ENCODE peak calls at places on chromosome 1, in nine cellular contexts. One of them, this sample, is unnamed.

GRCh38 chr1:206050655-206051235 is 2.2 kb upstream of the RHEX start:
- ATAC-seq in lung: peak
- ATAC-seq in left lung: peak
- ATAC-seq in heart right ventricle: no peak
- ATAC-seq in HepG2: no peak
- ATAC-seq in gastrocnemius medialis: no peak
- ATAC-seq in HCT116: no peak
- ATAC-seq in Panc1: no peak
- ATAC-seq in K562: no peak
- ATAC-seq in this sample: no peak

GRCh38 chr1:199287632-199288031 is 648.8 kb downstream of the PTPRC start:
- ATAC-seq in lung: no peak
- ATAC-seq in left lung: no peak
- ATAC-seq in heart right ventricle: no peak
- ATAC-seq in HepG2: no peak
- ATAC-seq in gastrocnemius medialis: no peak
- ATAC-seq in HCT116: peak
- ATAC-seq in Panc1: no peak
- ATAC-seq in K562: no peak
- ATAC-seq in this sample: no peak

GRCh38 chr1:92317836-92318493 is 19.1 kb downstream of the RPAP2 start:
- ATAC-seq in lung: no peak
- ATAC-seq in left lung: no peak
- ATAC-seq in heart right ventricle: peak
- ATAC-seq in HepG2: no peak
- ATAC-seq in gastrocnemius medialis: no peak
- ATAC-seq in HCT116: no peak
- ATAC-seq in Panc1: no peak
- ATAC-seq in K562: peak
- ATAC-seq in this sample: no peak

GRCh38 chr1:7459915-7460314 is 311.2 kb upstream of the VAMP3 start:
- ATAC-seq in lung: no peak
- ATAC-seq in left lung: no peak
- ATAC-seq in heart right ventricle: no peak
- ATAC-seq in HepG2: no peak
- ATAC-seq in gastrocnemius medialis: no peak
- ATAC-seq in HCT116: no peak
- ATAC-seq in Panc1: no peak
- ATAC-seq in K562: no peak
- ATAC-seq in this sample: no peak

GRCh38 chr1:68142461-68142860 is 89.9 kb downstream of the WLS start:
- ATAC-seq in lung: no peak
- ATAC-seq in left lung: no peak
- ATAC-seq in heart right ventricle: no peak
- ATAC-seq in HepG2: no peak
- ATAC-seq in gastrocnemius medialis: no peak
- ATAC-seq in HCT116: no peak
- ATAC-seq in Panc1: no peak
- ATAC-seq in K562: no peak
- ATAC-seq in this sample: no peak

GRCh38 chr1:7810395-7810794 is 26.3 kb downstream of the PER3 start:
- ATAC-seq in lung: no peak
- ATAC-seq in left lung: peak
- ATAC-seq in heart right ventricle: no peak
- ATAC-seq in HepG2: no peak
- ATAC-seq in gastrocnemius medialis: no peak
- ATAC-seq in HCT116: peak
- ATAC-seq in Panc1: no peak
- ATAC-seq in K562: peak
- ATAC-seq in this sample: no peak

GRCh38 chr1:206666954-206667353 is 17.8 kb upstream of the MAPKAPK2 start:
- ATAC-seq in lung: no peak
- ATAC-seq in left lung: no peak
- ATAC-seq in heart right ventricle: peak
- ATAC-seq in HepG2: no peak
- ATAC-seq in gastrocnemius medialis: no peak
- ATAC-seq in HCT116: no peak
- ATAC-seq in Panc1: no peak
- ATAC-seq in K562: no peak
- ATAC-seq in this sample: no peak

GRCh38 chr1:19473119-19473518 is 12.2 kb downstream of the CAPZB start:
- ATAC-seq in lung: no peak
- ATAC-seq in left lung: no peak
- ATAC-seq in heart right ventricle: no peak
- ATAC-seq in HepG2: no peak
- ATAC-seq in gastrocnemius medialis: no peak
- ATAC-seq in HCT116: no peak
- ATAC-seq in Panc1: no peak
- ATAC-seq in K562: no peak
- ATAC-seq in this sample: no peak

GRCh38 chr1:65255088-65256050 is 54.0 kb upstream of the DNAJC6 start:
- ATAC-seq in lung: no peak
- ATAC-seq in left lung: peak
- ATAC-seq in heart right ventricle: peak
- ATAC-seq in HepG2: peak
- ATAC-seq in gastrocnemius medialis: no peak
- ATAC-seq in HCT116: no peak
- ATAC-seq in Panc1: peak
- ATAC-seq in K562: peak
- ATAC-seq in this sample: no peak

GRCh38 chr1:60622486-60622885 is 459.9 kb upstream of the NFIA start:
- ATAC-seq in lung: peak
- ATAC-seq in left lung: no peak
- ATAC-seq in heart right ventricle: no peak
- ATAC-seq in HepG2: no peak
- ATAC-seq in gastrocnemius medialis: no peak
- ATAC-seq in HCT116: no peak
- ATAC-seq in Panc1: no peak
- ATAC-seq in K562: no peak
- ATAC-seq in this sample: no peak

GRCh38 chr1:154240294-154240831 is 19.6 kb downstream of the UBAP2L start:
- ATAC-seq in lung: no peak
- ATAC-seq in left lung: no peak
- ATAC-seq in heart right ventricle: no peak
- ATAC-seq in HepG2: no peak
- ATAC-seq in gastrocnemius medialis: no peak
- ATAC-seq in HCT116: no peak
- ATAC-seq in Panc1: no peak
- ATAC-seq in K562: no peak
- ATAC-seq in this sample: no peak

GRCh38 chr1:59243544-59243943 is 53.4 kb upstream of the FGGY start:
- ATAC-seq in lung: no peak
- ATAC-seq in left lung: no peak
- ATAC-seq in heart right ventricle: no peak
- ATAC-seq in HepG2: no peak
- ATAC-seq in gastrocnemius medialis: peak
- ATAC-seq in HCT116: no peak
- ATAC-seq in Panc1: no peak
- ATAC-seq in K562: no peak
- ATAC-seq in this sample: no peak

GRCh38 chr1:5444365-5444890 is 547.8 kb downstream of the NPHP4 start:
- ATAC-seq in lung: no peak
- ATAC-seq in left lung: no peak
- ATAC-seq in heart right ventricle: no peak
- ATAC-seq in HepG2: no peak
- ATAC-seq in gastrocnemius medialis: no peak
- ATAC-seq in HCT116: no peak
- ATAC-seq in Panc1: no peak
- ATAC-seq in K562: no peak
- ATAC-seq in this sample: no peak

GRCh38 chr1:27590917-27591508 is 12.9 kb downstream of the AHDC1 start:
- ATAC-seq in lung: no peak
- ATAC-seq in left lung: peak
- ATAC-seq in heart right ventricle: peak
- ATAC-seq in HepG2: no peak
- ATAC-seq in gastrocnemius medialis: no peak
- ATAC-seq in HCT116: peak
- ATAC-seq in Panc1: peak
- ATAC-seq in K562: peak
- ATAC-seq in this sample: no peak

GRCh38 chr1:30753660-30754123 is 3.9 kb downstream of the LAPTM5 start:
- ATAC-seq in lung: no peak
- ATAC-seq in left lung: no peak
- ATAC-seq in heart right ventricle: no peak
- ATAC-seq in HepG2: no peak
- ATAC-seq in gastrocnemius medialis: peak
- ATAC-seq in HCT116: no peak
- ATAC-seq in Panc1: no peak
- ATAC-seq in K562: no peak
- ATAC-seq in this sample: no peak

GRCh38 chr1:185811062-185811709 is 77.0 kb downstream of the HMCN1 start:
- ATAC-seq in lung: no peak
- ATAC-seq in left lung: no peak
- ATAC-seq in heart right ventricle: peak
- ATAC-seq in HepG2: no peak
- ATAC-seq in gastrocnemius medialis: no peak
- ATAC-seq in HCT116: no peak
- ATAC-seq in Panc1: no peak
- ATAC-seq in K562: peak
- ATAC-seq in this sample: no peak

GRCh38 chr1:153415850-153416570 is at the start of gene S100A7A:
- ATAC-seq in lung: no peak
- ATAC-seq in left lung: no peak
- ATAC-seq in heart right ventricle: no peak
- ATAC-seq in HepG2: no peak
- ATAC-seq in gastrocnemius medialis: no peak
- ATAC-seq in HCT116: no peak
- ATAC-seq in Panc1: no peak
- ATAC-seq in K562: no peak
- ATAC-seq in this sample: no peak

GRCh38 chr1:241706967-241707366 is 54.9 kb downstream of the WDR64 start:
- ATAC-seq in lung: peak
- ATAC-seq in left lung: peak
- ATAC-seq in heart right ventricle: no peak
- ATAC-seq in HepG2: no peak
- ATAC-seq in gastrocnemius medialis: no peak
- ATAC-seq in HCT116: peak
- ATAC-seq in Panc1: peak
- ATAC-seq in K562: no peak
- ATAC-seq in this sample: no peak

GRCh38 chr1:94541175-94542087 is at the start of gene F3:
- ATAC-seq in lung: peak
- ATAC-seq in left lung: peak
- ATAC-seq in heart right ventricle: peak
- ATAC-seq in HepG2: peak
- ATAC-seq in gastrocnemius medialis: peak
- ATAC-seq in HCT116: peak
- ATAC-seq in Panc1: peak
- ATAC-seq in K562: peak
- ATAC-seq in this sample: peak
- TF ChIP-seq CTCF in lung: no peak
- TF ChIP-seq CTCF in left lung: no peak
- TF ChIP-seq CTCF in heart right ventricle: peak
- TF ChIP-seq CTCF in HepG2: peak
- TF ChIP-seq CTCF in gastrocnemius medialis: no peak
- TF ChIP-seq CTCF in HCT116: no peak
- TF ChIP-seq CTCF in Panc1: no peak
- TF ChIP-seq CTCF in K562: no peak
- TF ChIP-seq CTCF in this sample: no peak

DNA sequence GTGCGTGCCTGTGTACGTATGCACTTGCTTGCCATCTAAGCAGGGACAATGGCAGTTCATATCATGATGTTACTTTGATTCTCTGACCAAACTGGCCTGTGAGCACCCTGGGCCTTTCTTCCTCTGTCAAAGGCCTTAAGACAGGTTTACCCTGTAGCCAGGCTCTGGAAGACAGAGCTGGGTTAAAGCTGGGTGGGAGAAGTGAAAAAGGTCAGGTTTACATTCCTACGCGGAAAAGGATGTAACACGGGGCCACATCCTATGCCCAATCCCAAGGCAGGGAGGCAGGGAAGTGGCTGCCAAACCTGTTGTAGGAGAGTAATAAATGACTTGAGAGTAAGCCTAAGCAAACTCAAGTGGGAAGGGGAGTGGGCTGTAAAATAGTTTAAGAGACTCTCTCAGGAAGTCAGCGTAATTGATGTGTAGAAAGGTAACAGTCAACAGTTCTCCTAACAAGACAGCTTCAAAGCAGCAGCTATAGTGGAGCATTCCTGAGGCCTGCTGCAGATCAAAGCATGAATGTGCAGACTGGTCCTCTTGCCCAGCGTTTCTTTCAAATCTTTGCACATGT is 42.7 kb downstream of the LAMC2 start:
- ATAC-seq in lung: no peak
- ATAC-seq in left lung: peak
- ATAC-seq in heart right ventricle: no peak
- ATAC-seq in HepG2: peak
- ATAC-seq in gastrocnemius medialis: no peak
- ATAC-seq in HCT116: no peak
- ATAC-seq in Panc1: no peak
- ATAC-seq in K562: no peak
- ATAC-seq in this sample: no peak
- H3K4me3 ChIP-seq in lung: no peak
- H3K4me3 ChIP-seq in left lung: no peak
- H3K4me3 ChIP-seq in heart right ventricle: no peak
- H3K4me3 ChIP-seq in HepG2: no peak
- H3K4me3 ChIP-seq in gastrocnemius medialis: no peak
- H3K4me3 ChIP-seq in HCT116: no peak
- H3K4me3 ChIP-seq in Panc1: no peak
- H3K4me3 ChIP-seq in K562: no peak
- H3K4me3 ChIP-seq in this sample: no peak

GRCh38 chr1:40059292-40059959 is 18.9 kb downstream of the CAP1 start:
- ATAC-seq in lung: peak
- ATAC-seq in left lung: peak
- ATAC-seq in heart right ventricle: peak
- ATAC-seq in HepG2: peak
- ATAC-seq in gastrocnemius medialis: peak
- ATAC-seq in HCT116: no peak
- ATAC-seq in Panc1: no peak
- ATAC-seq in K562: peak
- ATAC-seq in this sample: no peak
- TF ChIP-seq CTCF in lung: no peak
- TF ChIP-seq CTCF in left lung: no peak
- TF ChIP-seq CTCF in heart right ventricle: no peak
- TF ChIP-seq CTCF in HepG2: no peak
- TF ChIP-seq CTCF in gastrocnemius medialis: no peak
- TF ChIP-seq CTCF in HCT116: no peak
- TF ChIP-seq CTCF in Panc1: no peak
- TF ChIP-seq CTCF in K562: peak
- TF ChIP-seq CTCF in this sample: no peak

DNA sequence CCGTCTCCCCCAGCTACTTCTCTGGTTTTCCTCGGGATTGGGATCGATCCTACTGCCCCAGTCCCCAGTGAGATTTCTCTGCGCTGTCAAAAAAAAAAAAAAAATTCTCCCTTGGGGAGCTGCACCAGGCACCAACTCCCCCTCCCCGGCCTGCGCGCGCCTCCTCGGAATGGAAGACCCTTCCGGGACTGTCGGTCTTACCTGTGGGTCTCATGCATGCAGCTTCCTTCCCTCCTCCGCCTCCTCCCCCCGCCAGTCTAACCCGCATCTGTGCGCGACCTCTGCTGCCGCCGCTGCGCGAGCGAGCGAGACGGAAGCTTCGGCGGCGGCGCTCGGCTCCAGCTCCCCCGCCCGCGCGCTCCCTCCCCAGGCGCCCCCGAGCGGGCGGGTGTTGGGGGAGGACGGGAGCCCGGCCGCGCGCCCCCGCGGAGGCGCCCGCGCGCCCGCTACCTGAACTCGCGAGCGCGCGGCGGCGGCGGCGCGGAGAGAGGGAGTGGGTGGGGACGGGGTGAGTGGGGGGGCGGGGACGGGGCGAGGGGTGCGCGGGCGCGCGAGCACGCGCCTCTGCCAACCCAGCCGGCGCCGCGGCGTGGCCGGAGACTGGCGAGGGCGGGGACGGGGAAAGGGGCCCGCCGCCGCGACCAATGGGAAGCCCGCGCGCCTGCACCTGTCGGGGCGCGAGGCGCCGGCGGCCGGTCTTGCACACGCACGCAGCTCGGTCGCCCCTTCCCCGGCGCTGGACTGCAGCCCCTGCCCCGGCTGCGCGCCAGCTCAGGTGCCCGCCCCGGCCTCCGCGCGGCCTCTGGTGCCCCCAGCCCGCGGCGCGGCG is at the start of gene SUSD4:
- ATAC-seq in lung: peak
- ATAC-seq in left lung: peak
- ATAC-seq in heart right ventricle: peak
- ATAC-seq in HepG2: peak
- ATAC-seq in gastrocnemius medialis: peak
- ATAC-seq in HCT116: peak
- ATAC-seq in Panc1: peak
- ATAC-seq in K562: peak
- ATAC-seq in this sample: peak
- H3K4me3 ChIP-seq in lung: peak
- H3K4me3 ChIP-seq in left lung: peak
- H3K4me3 ChIP-seq in heart right ventricle: peak
- H3K4me3 ChIP-seq in HepG2: peak
- H3K4me3 ChIP-seq in gastrocnemius medialis: peak
- H3K4me3 ChIP-seq in HCT116: peak
- H3K4me3 ChIP-seq in Panc1: peak
- H3K4me3 ChIP-seq in K562: peak
- H3K4me3 ChIP-seq in this sample: peak